ENCODE peak calls at places on chromosomes 13 and 19, in eight cellular contexts. K is lung, U is transverse colon, T is body of pancreas, W is right atrium auricular region, O is heart left ventricle, F is mammary epithelial cell, V is SK-N-SH. A is an unnamed sample.

GRCh38 chr19:46716013-46716671 is 772 bp downstream of the PRKD2 start:
- DNase-seq in K (no peak), U (peak; percentile 44), T (peak; percentile 52), W (no peak), O (no peak), F (no peak), V (peak; percentile 82), A (no peak)

GRCh38 chr13:87942204-87942603 is 271.0 kb downstream of the SLITRK5 start:
- DNase-seq in K (no peak), U (no peak), T (no peak), W (no peak), O (no peak), F (no peak), V (no peak), A (no peak)

GRCh38 chr19:17953316-17953801 is 13.5 kb upstream of the KCNN1 start:
- DNase-seq in K (no peak), U (no peak), T (no peak), W (no peak), O (no peak), F (no peak), V (no peak), A (no peak)

GRCh38 chr13:45696610-45697226 is 5.4 kb upstream of the CBY2 start:
- DNase-seq in K (no peak), U (no peak), T (no peak), W (no peak), O (no peak), F (peak; percentile 34), V (no peak), A (no peak)

GRCh38 chr13:111252449-111253124 is 67.9 kb upstream of the TEX29 start:
- DNase-seq in K (peak; percentile 19), U (no peak), T (no peak), W (no peak), O (no peak), F (no peak), V (no peak), A (no peak)

GRCh38 chr13:62793850-62794249 is 1378.2 kb upstream of the PCDH20 start:
- DNase-seq in K (no peak), U (no peak), T (no peak), W (no peak), O (no peak), F (no peak), V (no peak), A (no peak)

GRCh38 chr13:36986462-36987240 is 12.5 kb downstream of the ALG5 start:
- DNase-seq in K (no peak), U (no peak), T (no peak), W (no peak), O (no peak), F (peak; percentile 76), V (no peak), A (no peak)

GRCh38 chr19:43524922-43525835 is 1.8 kb downstream of the ETHE1 start:
- DNase-seq in K (peak; percentile 70), U (peak; percentile 87), T (peak; percentile 65), W (peak; percentile 73), O (no peak), F (peak; percentile 85), V (no peak), A (peak; percentile 31)

GRCh38 chr13:21060063-21060826 is 1.1 kb downstream of the LATS2 start:
- DNase-seq in K (no peak), U (peak; percentile 25), T (peak; percentile 49), W (no peak), O (peak; percentile 44), F (peak; percentile 34), V (no peak), A (no peak)

GRCh38 chr19:40445945-40446784 is 2.0 kb upstream of the SERTAD3 start:
- DNase-seq in K (no peak), U (peak; percentile 60), T (no peak), W (no peak), O (no peak), F (peak; percentile 64), V (no peak), A (no peak)

GRCh38 chr13:74730556-74731331 is 596.5 kb upstream of the KLF12 start:
- DNase-seq in K (no peak), U (no peak), T (no peak), W (no peak), O (peak; percentile 9), F (no peak), V (no peak), A (no peak)

GRCh38 chr13:38687246-38688229 is 661 bp downstream of the FREM2 start:
- DNase-seq in K (no peak), U (no peak), T (peak; percentile 44), W (no peak), O (no peak), F (peak; percentile 59), V (peak; percentile 15), A (no peak)

GRCh38 chr13:33471182-33471581 is 185.6 kb upstream of the STARD13 start:
- DNase-seq in K (no peak), U (no peak), T (no peak), W (no peak), O (no peak), F (no peak), V (no peak), A (no peak)

GRCh38 chr19:12723383-12723642 is 419 bp downstream of the TNPO2 start:
- DNase-seq in K (no peak), U (no peak), T (no peak), W (no peak), O (no peak), F (no peak), V (no peak), A (no peak)

GRCh38 chr13:42486711-42487198 is 87.2 kb upstream of the TNFSF11 start:
- DNase-seq in K (no peak), U (no peak), T (no peak), W (no peak), O (no peak), F (peak; percentile 88), V (no peak), A (no peak)

GRCh38 chr19:27972291-27973040 is 1240.5 kb downstream of the UQCRFS1 start:
- DNase-seq in K (no peak), U (no peak), T (no peak), W (no peak), O (no peak), F (peak; percentile 24), V (no peak), A (no peak)

GRCh38 chr19:13014921-13015280 is 19.6 kb downstream of the NFIX start:
- DNase-seq in K (no peak), U (no peak), T (no peak), W (no peak), O (no peak), F (no peak), V (no peak), A (no peak)

GRCh38 chr19:33634361-33635091 is 12.8 kb downstream of the CHST8 start:
- DNase-seq in K (no peak), U (no peak), T (no peak), W (no peak), O (no peak), F (no peak), V (no peak), A (no peak)

GRCh38 chr13:108911807-108912206 is 282.4 kb downstream of the MYO16 start:
- DNase-seq in K (no peak), U (no peak), T (no peak), W (no peak), O (no peak), F (peak; percentile 71), V (no peak), A (no peak)

GRCh38 chr19:19627716-19628498 is at the start of gene LPAR2:
- DNase-seq in K (peak; percentile 64), U (peak; percentile 82), T (peak; percentile 87), W (no peak), O (no peak), F (peak; percentile 53), V (peak; percentile 96), A (no peak)

GRCh38 chr13:94345374-94346195 is 133.9 kb downstream of the DCT start:
- DNase-seq in K (no peak), U (no peak), T (no peak), W (no peak), O (no peak), F (peak; percentile 77), V (peak; percentile 51), A (no peak)

GRCh38 chr19:54190942-54191670 is at the start of gene TSEN34:
- DNase-seq in K (peak; percentile 54), U (peak; percentile 90), T (peak; percentile 95), W (no peak), O (peak; percentile 91), F (peak; percentile 84), V (peak; percentile 90), A (no peak)

GRCh38 chr19:1471514-1472107 is 7.4 kb downstream of the C19orf25 start:
- DNase-seq in K (no peak), U (no peak), T (no peak), W (no peak), O (no peak), F (no peak), V (no peak), A (no peak)

GRCh38 chr19:30011051-30011578 is 69.1 kb downstream of the URI1 start:
- DNase-seq in K (no peak), U (no peak), T (no peak), W (no peak), O (no peak), F (no peak), V (no peak), A (no peak)
- H3K4me1 ChIP-seq in K (no peaks in the 10 kb centered on the region), U (no peaks in the 10 kb centered on the region), T (no peaks in the 10 kb centered on the region), W (no peaks in the 10 kb centered on the region), O (no peaks in the 10 kb centered on the region), F (no peaks in the 10 kb centered on the region), V (no peaks in the 10 kb centered on the region), A (no peaks in the 10 kb centered on the region)

DNA sequence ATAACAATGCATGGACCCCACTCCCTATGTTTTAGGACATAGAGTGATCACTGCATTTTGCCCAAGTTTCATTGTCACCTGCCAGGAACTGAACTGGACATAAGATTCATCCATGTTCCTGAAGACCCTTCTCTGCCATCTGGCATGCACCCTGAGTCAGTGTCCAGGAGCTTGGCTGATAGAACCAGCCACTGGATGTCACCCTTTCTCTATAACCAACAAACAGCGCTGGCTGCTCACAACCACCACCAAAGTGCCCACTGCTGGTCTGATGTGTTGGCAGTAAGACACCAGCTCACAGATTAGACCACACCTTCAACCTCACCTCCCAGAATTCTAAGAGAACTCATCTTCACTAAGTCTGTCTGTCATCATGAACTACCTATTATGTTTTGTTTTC is 333.4 kb downstream of the ITGBL1 start:
- DNase-seq in K (no peak), U (no peak), T (peak; percentile 24), W (no peak), O (peak; percentile 26), F (peak; percentile 32), V (peak; percentile 22), A (no peak)
- TF ChIP-seq CTCF in K (no peak), U (no peak), T (no peak), W (no peak), O (peak; percentile 47), F (peak; percentile 19), V (peak; percentile 56), A (no peak)

GRCh38 chr13:30119476-30119875 is 187.9 kb downstream of the KATNAL1 start:
- DNase-seq in K (no peak), U (peak; percentile 30), T (no peak), W (no peak), O (no peak), F (peak; percentile 84), V (no peak), A (no peak)
- H3K4me3 ChIP-seq in K (no peak overlapping the region), U (no peak overlapping the region), T (no peak overlapping the region), W (no peak overlapping the region), O (no peak overlapping the region), F (peak overlapping the region; percentile 23), V (no peak overlapping the region), A (peak overlapping the region; percentile 32)

GRCh38 chr13:89380101-89380500 is 1708.9 kb downstream of the SLITRK5 start:
- DNase-seq in K (peak; percentile 50), U (peak; percentile 11), T (no peak), W (no peak), O (no peak), F (peak; percentile 42), V (no peak), A (no peak)

GRCh38 chr13:89383891-89384290 is 1712.7 kb downstream of the SLITRK5 start:
- DNase-seq in K (no peak), U (no peak), T (no peak), W (no peak), O (peak; percentile 11), F (no peak), V (no peak), A (no peak)

GRCh38 chr13:89382986-89383385 is 1711.8 kb downstream of the SLITRK5 start:
- DNase-seq in K (no peak), U (no peak), T (no peak), W (no peak), O (no peak), F (no peak), V (no peak), A (no peak)
- H3K4me1 ChIP-seq in K (no peaks in the 10 kb centered on the region), U (no peaks in the 10 kb centered on the region), T (no peaks in the 10 kb centered on the region), W (no peaks in the 10 kb centered on the region), O (no peaks in the 10 kb centered on the region), F (peaks cover 10% of the 10 kb centered on the region), V (no peaks in the 10 kb centered on the region), A (no peaks in the 10 kb centered on the region)